ENCODE peak calls at places on chromosomes 12 and 14, in nine cellular contexts. One of them, this sample, is unnamed.

GRCh38 chr12:67077617-67078016 is 191.5 kb upstream of the CAND1 start:
- DNase-seq in adrenal gland: no peak
- DNase-seq in effector memory CD4-positive, alpha-beta T cell: no peak
- DNase-seq in aorta: no peak
- DNase-seq in BE2C: no peak
- DNase-seq in stomach: no peak
- DNase-seq in RWPE2: no peak
- DNase-seq in breast epithelium: no peak
- DNase-seq in mesenchymal stem cell: no peak
- DNase-seq in this sample: no peak

GRCh38 chr12:103791350-103791920 is 49.6 kb downstream of the NT5DC3 start:
- DNase-seq in effector memory CD4-positive, alpha-beta T cell: no peak
- DNase-seq in mesenchymal stem cell: no peak
- DNase-seq in aorta: no peak
- DNase-seq in RWPE2: no peak
- DNase-seq in breast epithelium: no peak
- DNase-seq in BE2C: no peak
- DNase-seq in stomach: no peak
- DNase-seq in adrenal gland: no peak
- DNase-seq in this sample: no peak

GRCh38 chr12:5379737-5380496 is 52.0 kb upstream of the NTF3 start:
- DNase-seq in stomach: no peak
- DNase-seq in breast epithelium: no peak
- DNase-seq in aorta: no peak
- DNase-seq in BE2C: no peak
- DNase-seq in mesenchymal stem cell: no peak
- DNase-seq in adrenal gland: no peak
- DNase-seq in RWPE2: peak; percentile 64
- DNase-seq in effector memory CD4-positive, alpha-beta T cell: no peak
- DNase-seq in this sample: no peak

GRCh38 chr12:44976246-44976645 is 74.7 kb downstream of the DBX2 start:
- DNase-seq in effector memory CD4-positive, alpha-beta T cell: no peak
- DNase-seq in stomach: no peak
- DNase-seq in aorta: no peak
- DNase-seq in breast epithelium: no peak
- DNase-seq in adrenal gland: no peak
- DNase-seq in BE2C: no peak
- DNase-seq in RWPE2: no peak
- DNase-seq in mesenchymal stem cell: no peak
- DNase-seq in this sample: no peak

GRCh38 chr12:94566345-94566744 is 84.0 kb downstream of the TMCC3 start:
- DNase-seq in mesenchymal stem cell: no peak
- DNase-seq in RWPE2: no peak
- DNase-seq in BE2C: no peak
- DNase-seq in aorta: no peak
- DNase-seq in adrenal gland: peak; percentile 47
- DNase-seq in breast epithelium: no peak
- DNase-seq in effector memory CD4-positive, alpha-beta T cell: no peak
- DNase-seq in stomach: no peak
- DNase-seq in this sample: no peak

GRCh38 chr14:68675233-68675577 is 117.7 kb downstream of the ZFP36L1 start:
- DNase-seq in breast epithelium: no peak
- DNase-seq in stomach: no peak
- DNase-seq in adrenal gland: no peak
- DNase-seq in effector memory CD4-positive, alpha-beta T cell: no peak
- DNase-seq in RWPE2: no peak
- DNase-seq in aorta: no peak
- DNase-seq in BE2C: no peak
- DNase-seq in mesenchymal stem cell: no peak
- DNase-seq in this sample: no peak

GRCh38 chr12:85688837-85689236 is 147.4 kb downstream of the RASSF9 start:
- DNase-seq in adrenal gland: no peak
- DNase-seq in stomach: no peak
- DNase-seq in RWPE2: no peak
- DNase-seq in mesenchymal stem cell: no peak
- DNase-seq in effector memory CD4-positive, alpha-beta T cell: no peak
- DNase-seq in breast epithelium: no peak
- DNase-seq in BE2C: no peak
- DNase-seq in aorta: no peak
- DNase-seq in this sample: no peak

GRCh38 chr12:91483471-91483985 is 300.9 kb upstream of the DCN start:
- DNase-seq in breast epithelium: no peak
- DNase-seq in aorta: no peak
- DNase-seq in mesenchymal stem cell: peak; percentile 6
- DNase-seq in BE2C: no peak
- DNase-seq in stomach: no peak
- DNase-seq in RWPE2: no peak
- DNase-seq in effector memory CD4-positive, alpha-beta T cell: no peak
- DNase-seq in adrenal gland: no peak
- DNase-seq in this sample: no peak

GRCh38 chr14:97920201-97920600 is 1123.0 kb downstream of the VRK1 start:
- DNase-seq in breast epithelium: no peak
- DNase-seq in RWPE2: no peak
- DNase-seq in mesenchymal stem cell: no peak
- DNase-seq in aorta: no peak
- DNase-seq in BE2C: no peak
- DNase-seq in adrenal gland: no peak
- DNase-seq in effector memory CD4-positive, alpha-beta T cell: no peak
- DNase-seq in stomach: no peak
- DNase-seq in this sample: no peak

GRCh38 chr14:97917169-97917568 is 1120.0 kb downstream of the VRK1 start:
- DNase-seq in RWPE2: no peak
- DNase-seq in effector memory CD4-positive, alpha-beta T cell: no peak
- DNase-seq in stomach: no peak
- DNase-seq in breast epithelium: no peak
- DNase-seq in adrenal gland: no peak
- DNase-seq in aorta: no peak
- DNase-seq in mesenchymal stem cell: no peak
- DNase-seq in BE2C: no peak
- DNase-seq in this sample: no peak

GRCh38 chr14:97916669-97917068 is 1119.5 kb downstream of the VRK1 start:
- DNase-seq in RWPE2: no peak
- DNase-seq in breast epithelium: no peak
- DNase-seq in effector memory CD4-positive, alpha-beta T cell: no peak
- DNase-seq in adrenal gland: no peak
- DNase-seq in stomach: no peak
- DNase-seq in BE2C: no peak
- DNase-seq in mesenchymal stem cell: no peak
- DNase-seq in aorta: no peak
- DNase-seq in this sample: no peak

DNA sequence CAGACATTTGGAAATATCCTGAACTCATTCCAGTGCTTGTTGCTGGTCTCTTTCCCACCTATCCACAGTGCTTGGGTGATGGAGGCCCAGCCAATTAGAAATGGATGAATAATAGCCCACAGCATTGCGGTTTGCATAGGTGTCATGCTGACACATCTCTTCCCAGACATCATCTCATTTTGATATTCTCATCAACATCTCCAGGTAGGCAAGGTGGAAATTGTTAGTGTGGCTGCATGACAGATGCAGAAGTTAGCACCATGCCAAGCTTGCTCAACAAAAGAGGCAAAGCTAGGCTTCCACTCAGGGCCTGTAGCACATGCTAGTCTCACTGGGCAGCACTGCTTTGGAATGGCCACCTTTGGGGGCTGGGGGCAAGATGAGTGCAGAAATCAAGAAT is 1118.9 kb downstream of the VRK1 start:
- DNase-seq in mesenchymal stem cell: no peak
- DNase-seq in aorta: no peak
- DNase-seq in BE2C: no peak
- DNase-seq in breast epithelium: no peak
- DNase-seq in stomach: no peak
- DNase-seq in effector memory CD4-positive, alpha-beta T cell: no peak
- DNase-seq in RWPE2: no peak
- DNase-seq in adrenal gland: no peak
- DNase-seq in this sample: no peak
- H3K9me3 ChIP-seq in mesenchymal stem cell: peaks cover 4% of the 10 kb centered on the region
- H3K9me3 ChIP-seq in aorta: peaks cover 4% of the 10 kb centered on the region
- H3K9me3 ChIP-seq in BE2C: no peaks in the 10 kb centered on the region
- H3K9me3 ChIP-seq in breast epithelium: no peaks in the 10 kb centered on the region
- H3K9me3 ChIP-seq in stomach: no peaks in the 10 kb centered on the region
- H3K9me3 ChIP-seq in effector memory CD4-positive, alpha-beta T cell: no peaks in the 10 kb centered on the region
- H3K9me3 ChIP-seq in RWPE2: no peaks in the 10 kb centered on the region
- H3K9me3 ChIP-seq in adrenal gland: no peaks in the 10 kb centered on the region
- H3K9me3 ChIP-seq in this sample: no peaks in the 10 kb centered on the region

DNA sequence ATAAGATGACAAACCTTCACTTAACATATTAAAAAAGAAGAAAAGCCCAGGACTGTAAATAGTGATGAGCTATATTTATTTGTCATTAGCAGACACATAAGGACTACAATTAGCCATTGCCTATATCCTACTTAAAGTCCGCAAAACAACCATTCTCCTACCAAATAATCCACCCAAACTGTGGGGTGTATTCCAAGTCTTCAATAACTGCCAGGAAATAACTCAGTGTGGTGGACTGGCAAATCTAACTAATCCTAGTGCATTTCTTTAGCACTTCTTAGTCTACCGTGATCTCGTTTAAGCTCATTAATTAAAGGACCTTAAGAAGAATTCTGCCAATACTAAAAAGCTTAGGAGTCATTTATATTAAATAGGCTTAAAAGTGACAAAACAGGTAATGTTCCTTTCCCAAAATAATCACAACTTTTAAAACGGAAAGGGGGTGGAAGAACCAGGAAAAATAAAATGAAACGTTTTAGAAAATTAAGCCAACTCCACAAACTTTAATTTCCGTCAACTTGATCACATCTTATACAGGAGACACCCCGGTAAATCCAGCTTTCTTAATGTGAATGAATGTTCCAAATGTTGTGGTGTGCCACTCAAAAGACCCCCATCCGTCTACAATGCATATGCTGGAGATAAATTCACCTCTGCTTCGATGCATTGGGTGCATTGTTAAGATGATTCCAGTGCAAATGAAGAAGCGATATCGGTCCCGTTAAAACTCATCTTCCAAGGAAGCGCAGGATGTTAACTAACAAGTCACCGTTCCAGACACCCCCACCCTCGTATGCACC is 1.7 kb downstream of the NOVA1 start:
- DNase-seq in aorta: no peak
- DNase-seq in BE2C: no peak
- DNase-seq in breast epithelium: no peak
- DNase-seq in mesenchymal stem cell: peak; percentile 29
- DNase-seq in effector memory CD4-positive, alpha-beta T cell: no peak
- DNase-seq in adrenal gland: no peak
- DNase-seq in stomach: no peak
- DNase-seq in RWPE2: no peak
- DNase-seq in this sample: no peak
- H3K9me3 ChIP-seq in aorta: no peaks in the 10 kb centered on the region
- H3K9me3 ChIP-seq in BE2C: no peaks in the 10 kb centered on the region
- H3K9me3 ChIP-seq in breast epithelium: no peaks in the 10 kb centered on the region
- H3K9me3 ChIP-seq in mesenchymal stem cell: no peaks in the 10 kb centered on the region
- H3K9me3 ChIP-seq in effector memory CD4-positive, alpha-beta T cell: no peaks in the 10 kb centered on the region
- H3K9me3 ChIP-seq in adrenal gland: no peaks in the 10 kb centered on the region
- H3K9me3 ChIP-seq in stomach: no peaks in the 10 kb centered on the region
- H3K9me3 ChIP-seq in RWPE2: no peaks in the 10 kb centered on the region
- H3K9me3 ChIP-seq in this sample: no peaks in the 10 kb centered on the region

DNA sequence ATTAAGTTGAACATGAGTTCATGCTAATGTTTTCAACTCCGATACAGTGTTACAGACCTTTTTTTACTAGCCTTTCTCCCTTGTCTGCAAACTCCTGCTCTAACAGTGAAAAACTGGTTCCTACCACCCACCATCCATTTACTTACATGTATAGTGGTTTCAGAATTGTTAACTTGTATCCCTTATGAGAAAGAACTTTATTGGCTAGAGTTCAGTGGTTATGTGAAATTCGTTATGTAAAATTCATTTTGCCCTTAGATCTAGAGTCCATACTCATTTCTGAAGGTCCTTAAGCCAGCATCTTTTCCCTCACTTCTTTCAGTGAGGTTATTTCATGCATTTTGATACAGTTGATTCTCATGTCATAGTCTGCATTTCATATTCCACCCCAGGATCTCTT is 51.0 kb downstream of the PRKCH start:
- DNase-seq in stomach: no peak
- DNase-seq in mesenchymal stem cell: no peak
- DNase-seq in RWPE2: no peak
- DNase-seq in adrenal gland: no peak
- DNase-seq in effector memory CD4-positive, alpha-beta T cell: no peak
- DNase-seq in breast epithelium: no peak
- DNase-seq in aorta: no peak
- DNase-seq in BE2C: no peak
- DNase-seq in this sample: no peak
- H3K9me3 ChIP-seq in stomach: peaks cover 28% of the 10 kb centered on the region
- H3K9me3 ChIP-seq in mesenchymal stem cell: peaks cover 30% of the 10 kb centered on the region
- H3K9me3 ChIP-seq in RWPE2: peaks cover 9% of the 10 kb centered on the region
- H3K9me3 ChIP-seq in adrenal gland: no peaks in the 10 kb centered on the region
- H3K9me3 ChIP-seq in effector memory CD4-positive, alpha-beta T cell: peaks cover 10% of the 10 kb centered on the region
- H3K9me3 ChIP-seq in breast epithelium: peaks cover 15% of the 10 kb centered on the region
- H3K9me3 ChIP-seq in aorta: peaks cover 15% of the 10 kb centered on the region
- H3K9me3 ChIP-seq in BE2C: no peaks in the 10 kb centered on the region
- H3K9me3 ChIP-seq in this sample: peaks cover 7% of the 10 kb centered on the region

GRCh38 chr14:106201376-106201775 is 675.0 kb downstream of the TMEM121 start:
- DNase-seq in stomach: no peak
- DNase-seq in effector memory CD4-positive, alpha-beta T cell: no peak
- DNase-seq in mesenchymal stem cell: no peak
- DNase-seq in BE2C: no peak
- DNase-seq in aorta: no peak
- DNase-seq in adrenal gland: no peak
- DNase-seq in RWPE2: no peak
- DNase-seq in breast epithelium: no peak
- DNase-seq in this sample: no peak

GRCh38 chr14:106203438-106203837 is 677.1 kb downstream of the TMEM121 start:
- DNase-seq in effector memory CD4-positive, alpha-beta T cell: no peak
- DNase-seq in BE2C: no peak
- DNase-seq in stomach: no peak
- DNase-seq in RWPE2: no peak
- DNase-seq in mesenchymal stem cell: no peak
- DNase-seq in aorta: no peak
- DNase-seq in adrenal gland: no peak
- DNase-seq in breast epithelium: no peak
- DNase-seq in this sample: no peak

GRCh38 chr14:106207316-106207715 is 680.9 kb downstream of the TMEM121 start:
- DNase-seq in stomach: no peak
- DNase-seq in adrenal gland: no peak
- DNase-seq in effector memory CD4-positive, alpha-beta T cell: no peak
- DNase-seq in breast epithelium: no peak
- DNase-seq in aorta: no peak
- DNase-seq in mesenchymal stem cell: no peak
- DNase-seq in RWPE2: no peak
- DNase-seq in BE2C: no peak
- DNase-seq in this sample: no peak

GRCh38 chr14:106200539-106201310 is 674.3 kb downstream of the TMEM121 start:
- DNase-seq in aorta: no peak
- DNase-seq in breast epithelium: no peak
- DNase-seq in mesenchymal stem cell: no peak
- DNase-seq in adrenal gland: no peak
- DNase-seq in RWPE2: no peak
- DNase-seq in BE2C: no peak
- DNase-seq in stomach: no peak
- DNase-seq in effector memory CD4-positive, alpha-beta T cell: no peak
- DNase-seq in this sample: no peak

DNA sequence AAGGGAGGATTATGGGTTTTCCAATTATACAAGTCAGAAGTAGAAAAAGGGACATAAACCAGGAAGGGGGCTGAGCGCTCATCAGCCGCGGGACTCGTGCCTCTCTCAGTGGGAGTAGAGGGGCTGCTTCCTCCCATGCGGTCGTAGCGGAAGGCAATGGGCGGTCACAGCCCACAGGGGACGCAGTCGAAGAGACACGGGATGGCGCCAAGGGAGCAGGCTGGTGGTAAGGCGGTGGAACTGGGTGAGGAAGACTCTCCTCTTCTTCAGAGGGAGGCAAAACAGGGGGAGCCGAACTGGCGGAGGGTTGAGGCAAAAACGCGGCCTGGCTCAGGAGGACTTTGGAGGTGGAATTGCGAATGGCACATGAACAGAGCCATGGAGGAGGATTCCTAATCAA is 677.7 kb downstream of the TMEM121 start:
- DNase-seq in effector memory CD4-positive, alpha-beta T cell: no peak
- DNase-seq in stomach: no peak
- DNase-seq in adrenal gland: no peak
- DNase-seq in aorta: no peak
- DNase-seq in mesenchymal stem cell: no peak
- DNase-seq in BE2C: no peak
- DNase-seq in RWPE2: no peak
- DNase-seq in breast epithelium: no peak
- DNase-seq in this sample: no peak
- H3K9me3 ChIP-seq in effector memory CD4-positive, alpha-beta T cell: no peaks in the 10 kb centered on the region
- H3K9me3 ChIP-seq in stomach: no peaks in the 10 kb centered on the region
- H3K9me3 ChIP-seq in adrenal gland: no peaks in the 10 kb centered on the region
- H3K9me3 ChIP-seq in aorta: peaks cover 2% of the 10 kb centered on the region
- H3K9me3 ChIP-seq in mesenchymal stem cell: no peaks in the 10 kb centered on the region
- H3K9me3 ChIP-seq in BE2C: no peaks in the 10 kb centered on the region
- H3K9me3 ChIP-seq in RWPE2: no peaks in the 10 kb centered on the region
- H3K9me3 ChIP-seq in breast epithelium: no peaks in the 10 kb centered on the region
- H3K9me3 ChIP-seq in this sample: no peaks in the 10 kb centered on the region

This sample was measured in T-helper 17 cell.